ENCODE peak calls at places on chromosomes 3 and 15, in six cellular contexts. T is neuronal stem cell, S is H9, B is IMR-90, A is mesenchymal stem cell, X is H1. U is an unnamed sample.
A peak's percentile ranks its signal among the peaks of the same experiment; 100 is the strongest.

GRCh38 chr3:183008799-183009198 is 28.5 kb upstream of the DCUN1D1 start:
- DNase-seq in X (no peak), B (peak; percentile 66), S (no peak), A (peak; percentile 5), T (no peak), U (no peak)

GRCh38 chr3:33645060-33645841 is 72.8 kb downstream of the CLASP2 start:
- DNase-seq in B (peak; percentile 6), T (no peak), X (no peak), A (peak; percentile 45), S (no peak), U (no peak)

GRCh38 chr3:151971194-151971771 is 97.8 kb downstream of the SUCNR1 start:
- DNase-seq in X (no peak), S (no peak), T (no peak), B (no peak), A (no peak), U (no peak)

GRCh38 chr15:25238126-25238525 is 200.7 kb downstream of the UBE3A start:
- DNase-seq in T (no peak), B (no peak), X (no peak), S (no peak), A (no peak), U (no peak)

GRCh38 chr3:120601554-120601953 is 5.4 kb downstream of the NDUFB4 start:
- DNase-seq in X (no peak), T (no peak), S (no peak), A (no peak), B (no peak), U (no peak)

GRCh38 chr15:33442449-33442848 is 131.7 kb downstream of the RYR3 start:
- DNase-seq in A (no peak), X (no peak), B (no peak), T (no peak), S (no peak), U (no peak)

GRCh38 chr3:41933154-41933676 is 28.7 kb downstream of the ULK4 start:
- DNase-seq in A (peak; percentile 42), S (no peak), B (peak; percentile 78), X (no peak), T (no peak), U (no peak)

GRCh38 chr3:183527980-183528379 is 27.5 kb downstream of the KLHL6 start:
- DNase-seq in X (no peak), A (no peak), B (no peak), S (no peak), T (no peak), U (no peak)

GRCh38 chr3:175193815-175194518 is 334.8 kb downstream of the NAALADL2 start:
- DNase-seq in S (no peak), A (peak; percentile 5), X (no peak), T (no peak), B (peak; percentile 60), U (no peak)

GRCh38 chr3:177836671-177837070 is 639.4 kb upstream of the TBL1XR1 start:
- DNase-seq in X (no peak), S (no peak), A (peak; percentile 75), B (no peak), T (no peak), U (no peak)

GRCh38 chr3:76353683-76354082 is 568.3 kb upstream of the ZNF717 start:
- DNase-seq in A (no peak), X (no peak), S (no peak), T (no peak), B (no peak), U (no peak)

GRCh38 chr15:59322056-59322755 is 50.5 kb downstream of the MYO1E start:
- DNase-seq in A (no peak), S (no peak), X (no peak), T (no peak), B (no peak), U (no peak)

GRCh38 chr15:73683257-73683623 is 943 bp upstream of the CD276 start:
- DNase-seq in A (no peak), T (no peak), X (no peak), B (no peak), S (no peak), U (no peak)

GRCh38 chr15:88089019-88089603 is 167.4 kb downstream of the NTRK3 start:
- DNase-seq in A (no peak), X (no peak), T (no peak), S (no peak), B (no peak), U (peak; percentile 81)

GRCh38 chr3:192571197-192571791 is 156.0 kb downstream of the FGF12 start:
- DNase-seq in A (no peak), X (no peak), B (peak; percentile 32), S (peak; percentile 24), T (no peak), U (no peak)

GRCh38 chr3:130529816-130530215 is 12.8 kb downstream of the COL6A6 start:
- DNase-seq in X (no peak), B (no peak), S (peak; percentile 41), A (no peak), T (no peak), U (no peak)
- H4K91ac ChIP-seq in X (no peak overlapping the region), B (no peak overlapping the region), S (no peak overlapping the region), A (no peak overlapping the region), T (no peak overlapping the region), U (no peak overlapping the region)

GRCh38 chr15:57746752-57747151 is 40.2 kb downstream of the POLR2M start:
- DNase-seq in B (no peak), T (no peak), S (no peak), A (no peak), X (no peak), U (no peak)

GRCh38 chr15:57751177-57751800 is 44.8 kb downstream of the POLR2M start:
- DNase-seq in A (peak; percentile 30), B (peak; percentile 40), S (no peak), T (peak; percentile 26), X (no peak), U (peak; percentile 18)

GRCh38 chr15:57747206-57747605 is 40.7 kb downstream of the POLR2M start:
- DNase-seq in S (no peak), X (no peak), T (no peak), A (no peak), B (no peak), U (no peak)

GRCh38 chr15:57752840-57753239 is 46.3 kb downstream of the POLR2M start:
- DNase-seq in X (no peak), S (no peak), B (no peak), T (no peak), A (no peak), U (no peak)

GRCh38 chr15:57752426-57752825 is 45.9 kb downstream of the POLR2M start:
- DNase-seq in T (no peak), X (no peak), A (no peak), B (no peak), S (peak; percentile 71), U (no peak)
- H4K91ac ChIP-seq in T (no peak overlapping the region), X (no peak overlapping the region), A (no peak overlapping the region), B (no peak overlapping the region), S (no peak overlapping the region), U (no peak overlapping the region)

GRCh38 chr3:84092907-84093306 is 865.9 kb upstream of the CADM2 start:
- DNase-seq in X (no peak), B (no peak), A (no peak), T (no peak), S (no peak), U (no peak)

GRCh38 chr3:84096188-84096587 is 862.6 kb upstream of the CADM2 start:
- DNase-seq in B (no peak), S (no peak), T (no peak), A (no peak), X (no peak), U (no peak)
- H4K91ac ChIP-seq in B (no peak overlapping the region), S (no peak overlapping the region), T (no peak overlapping the region), A (no peak overlapping the region), X (no peak overlapping the region), U (no peak overlapping the region)

DNA sequence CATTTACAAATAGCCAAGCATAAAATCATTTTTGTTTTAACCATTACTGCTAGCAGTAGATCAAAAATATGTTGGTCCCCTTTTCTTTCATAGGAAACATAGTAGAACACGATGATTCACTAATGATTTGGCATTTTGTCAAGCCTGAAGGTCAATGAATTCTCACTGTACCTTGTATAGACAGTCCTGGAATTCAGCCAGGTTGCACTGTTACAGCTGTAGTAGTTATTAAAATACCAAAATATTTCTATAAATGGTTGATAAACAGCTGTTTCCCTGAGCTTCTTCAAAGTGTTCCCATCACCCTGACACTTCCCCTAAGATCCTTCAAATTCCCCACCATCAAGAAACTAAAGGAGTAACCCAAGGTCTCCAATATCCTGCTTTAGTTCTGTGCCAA is 200.9 kb downstream of the ATP8B4 start:
- DNase-seq in T (no peak), A (no peak), S (no peak), X (no peak), B (peak; percentile 51), U (no peak)
- H4K91ac ChIP-seq in T (no peak overlapping the region), A (no peak overlapping the region), S (no peak overlapping the region), X (no peak overlapping the region), B (no peak overlapping the region), U (no peak overlapping the region)

GRCh38 chr15:81255596-81255995 is 58.9 kb downstream of the IL16 start:
- DNase-seq in X (no peak), B (no peak), A (no peak), S (no peak), T (no peak), U (no peak)

GRCh38 chr15:81256916-81257315 is 60.2 kb downstream of the IL16 start:
- DNase-seq in X (no peak), T (no peak), B (peak; percentile 73), A (peak; percentile 33), S (no peak), U (peak; percentile 56)

GRCh38 chr15:81257435-81257834 is 60.8 kb downstream of the IL16 start:
- DNase-seq in T (no peak), B (no peak), X (no peak), S (no peak), A (no peak), U (no peak)

GRCh38 chr15:81253846-81254245 is 57.2 kb downstream of the IL16 start:
- DNase-seq in A (no peak), X (no peak), T (no peak), B (no peak), S (no peak), U (no peak)

GRCh38 chr15:81254277-81255265 is 57.9 kb downstream of the IL16 start:
- DNase-seq in B (peak; percentile 59), T (no peak), A (no peak), S (no peak), X (no peak), U (no peak)
- H4K91ac ChIP-seq in B (peak overlapping the region; percentile 69), T (no peak overlapping the region), A (no peak overlapping the region), S (no peak overlapping the region), X (no peak overlapping the region), U (no peak overlapping the region)

DNA sequence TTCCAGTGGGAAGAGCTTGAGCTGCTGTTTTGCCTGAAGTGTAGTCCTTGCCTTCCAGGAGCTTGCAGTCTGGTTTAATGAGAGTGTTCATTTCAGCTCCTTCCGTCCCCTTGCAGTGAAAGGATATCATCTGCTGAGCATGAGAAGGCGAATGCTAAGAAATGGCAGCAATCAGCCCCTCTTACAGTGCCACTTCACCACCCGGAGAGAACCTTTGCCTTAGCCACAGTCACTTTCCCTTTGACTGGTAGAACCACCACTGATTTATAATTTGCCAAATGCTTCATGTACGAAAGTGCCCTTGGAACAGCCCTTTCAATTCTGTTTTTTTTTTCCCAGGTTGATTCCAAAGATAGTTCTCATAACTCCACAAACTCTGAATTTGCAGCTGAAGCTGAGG is 11.5 kb downstream of the TATDN2 start:
- DNase-seq in T (no peak), A (no peak), B (no peak), X (no peak), S (no peak), U (no peak)
- H4K91ac ChIP-seq in T (no peak overlapping the region), A (no peak overlapping the region), B (no peak overlapping the region), X (no peak overlapping the region), S (no peak overlapping the region), U (no peak overlapping the region)

DNA sequence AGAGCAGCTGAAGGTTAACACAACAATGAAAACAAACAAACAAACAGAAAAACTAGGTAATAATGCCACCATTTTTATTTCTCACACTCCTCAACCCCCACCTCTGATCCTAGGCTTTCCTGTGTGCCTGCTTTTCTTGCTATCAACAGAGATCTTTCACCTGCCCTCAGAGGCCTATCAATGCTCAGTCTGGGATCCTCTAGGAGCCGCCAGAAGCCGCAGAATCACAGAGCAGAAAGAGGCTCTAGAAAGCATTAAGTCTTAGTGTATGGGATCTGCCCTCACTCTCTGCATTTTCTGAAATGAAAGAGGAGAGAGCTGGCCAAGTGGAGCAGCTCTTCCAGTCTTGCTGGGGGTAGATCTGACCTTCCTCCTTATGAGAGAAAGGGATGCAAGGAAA is 306.8 kb downstream of the TUSC7 start:
- DNase-seq in X (peak; percentile 9), B (no peak), S (peak; percentile 42), T (peak; percentile 18), A (no peak), U (no peak)
- H4K91ac ChIP-seq in X (no peak overlapping the region), B (no peak overlapping the region), S (no peak overlapping the region), T (no peak overlapping the region), A (no peak overlapping the region), U (no peak overlapping the region)

U was measured in trophoblast cell.